ENCODE peak calls at places on chromosomes 5 and 9, in four cellular contexts. N, W, T and B are unnamed samples.

GRCh38 chr9:128552153-128552743 is at the start of gene SPTAN1:
- DNase-seq in N (peak; percentile 91), W (peak; percentile 92), T (peak; percentile 60), B (peak; percentile 86)

GRCh38 chr5:111596705-111597104 is 84.4 kb upstream of the STARD4 start:
- DNase-seq in N (no peak), W (no peak), T (no peak), B (no peak)

GRCh38 chr9:69817202-69817601 is 3.4 kb upstream of the CFAP95 start:
- DNase-seq in N (no peak), W (no peak), T (no peak), B (no peak)

GRCh38 chr9:109012009-109012875 is 1.1 kb downstream of the CTNNAL1 start:
- DNase-seq in N (peak; percentile 27), W (peak; percentile 66), T (no peak), B (no peak)

GRCh38 chr9:36328798-36329411 is 70.7 kb upstream of the GNE start:
- DNase-seq in N (peak; percentile 31), W (peak; percentile 73), T (no peak), B (peak; percentile 70)

GRCh38 chr9:37963936-37964739 is 60.2 kb upstream of the SLC25A51 start:
- DNase-seq in N (no peak), W (no peak), T (no peak), B (no peak)

GRCh38 chr9:124527781-124528180 is 20.6 kb upstream of the NR5A1 start:
- DNase-seq in N (no peak), W (no peak), T (no peak), B (no peak)

GRCh38 chr5:170235881-170236864 is 3.4 kb downstream of the C5orf58 start:
- DNase-seq in N (no peak), W (no peak), T (no peak), B (no peak)

GRCh38 chr5:58133631-58134296 is 326.1 kb downstream of the PLK2 start:
- DNase-seq in N (no peak), W (no peak), T (no peak), B (no peak)

GRCh38 chr9:87678650-87679355 is 47.1 kb upstream of the CTSL start:
- DNase-seq in N (peak; percentile 40), W (peak; percentile 69), T (no peak), B (no peak)

GRCh38 chr9:20437466-20437865 is 184.8 kb downstream of the MLLT3 start:
- DNase-seq in N (no peak), W (no peak), T (no peak), B (no peak)

GRCh38 chr9:128245293-128246151 is 30.3 kb downstream of the GOLGA2 start:
- DNase-seq in N (no peak), W (peak; percentile 68), T (no peak), B (peak; percentile 71)

GRCh38 chr9:3434594-3434993 is 91.2 kb downstream of the RFX3 start:
- DNase-seq in N (no peak), W (no peak), T (no peak), B (peak; percentile 84)

GRCh38 chr5:65418661-65419060 is 63.1 kb downstream of the ADAMTS6 start:
- DNase-seq in N (no peak), W (no peak), T (no peak), B (no peak)

GRCh38 chr9:108786756-108787663 is 68.8 kb downstream of the ACTL7B start:
- DNase-seq in N (no peak), W (no peak), T (no peak), B (no peak)

GRCh38 chr9:2248768-2249167 is 233.6 kb downstream of the SMARCA2 start:
- DNase-seq in N (no peak), W (no peak), T (no peak), B (no peak)

GRCh38 chr9:77731930-77732329 is 83.8 kb upstream of the GNA14 start:
- DNase-seq in N (no peak), W (no peak), T (peak; percentile 42), B (no peak)

GRCh38 chr9:33297455-33297854 is 7.1 kb downstream of the NFX1 start:
- DNase-seq in N (no peak), W (peak; percentile 60), T (peak; percentile 78), B (peak; percentile 94)

GRCh38 chr9:15697459-15697858 is 144.6 kb downstream of the CCDC171 start:
- DNase-seq in N (no peak), W (peak; percentile 1), T (no peak), B (no peak)

GRCh38 chr9:129163753-129164152 is 14.3 kb downstream of the IER5L start:
- DNase-seq in N (no peak), W (no peak), T (no peak), B (no peak)

GRCh38 chr5:135651156-135651555 is 72.4 kb upstream of the CXCL14 start:
- DNase-seq in N (no peak), W (no peak), T (no peak), B (no peak)

GRCh38 chr5:181261320-181262085 is 560 bp upstream of the TRIM52 start:
- DNase-seq in N (peak; percentile 52), W (peak; percentile 88), T (no peak), B (peak; percentile 74)

GRCh38 chr5:66720776-66721175 is 124.6 kb downstream of the MAST4 start:
- DNase-seq in N (no peak), W (no peak), T (no peak), B (no peak)

GRCh38 chr5:61002616-61003015 is 57.6 kb downstream of the NDUFAF2 start:
- DNase-seq in N (no peak), W (no peak), T (no peak), B (no peak)

GRCh38 chr5:61307196-61307590 is 24.9 kb upstream of the ZSWIM6 start:
- DNase-seq in N (no peak), W (no peak), T (no peak), B (no peak)

GRCh38 chr5:6781711-6782110 is 68.5 kb downstream of the TENT4A start:
- DNase-seq in N (no peak), W (no peak), T (no peak), B (no peak)

GRCh38 chr5:118980438-118980837 is 7.9 kb downstream of the DTWD2 start:
- DNase-seq in N (no peak), W (no peak), T (no peak), B (no peak)

GRCh38 chr9:84438391-84438790 is 97.8 kb upstream of the SLC28A3 start:
- DNase-seq in N (no peak), W (peak; percentile 3), T (no peak), B (no peak)

GRCh38 chr5:112930082-112930344 is 8.0 kb upstream of the REEP5 start:
- DNase-seq in N (no peak), W (no peak), T (peak; percentile 84), B (peak; percentile 51)

GRCh38 chr5:112933105-112933504 is 11.1 kb upstream of the REEP5 start:
- DNase-seq in N (no peak), W (no peak), T (no peak), B (no peak)

GRCh38 chr5:112931473-112931872 is 9.4 kb upstream of the REEP5 start:
- DNase-seq in N (no peak), W (peak; percentile 70), T (no peak), B (no peak)

GRCh38 chr5:112933651-112934365 is 11.8 kb upstream of the REEP5 start:
- DNase-seq in N (no peak), W (no peak), T (no peak), B (no peak)

GRCh38 chr5:112929336-112930081 is 7.5 kb upstream of the REEP5 start:
- DNase-seq in N (no peak), W (no peak), T (peak; percentile 79), B (no peak)
- TF ChIP-seq SPI1 in N (peak; percentile 51), W (no peak), T (peak; percentile 23), B (no peak)

GRCh38 chr9:135084881-135085760 is 2.3 kb upstream of the OLFM1 start:
- DNase-seq in N (no peak), W (no peak), T (no peak), B (no peak)

GRCh38 chr9:135087489-135087791 is at the start of gene OLFM1:
- DNase-seq in N (peak; percentile 51), W (peak; percentile 47), T (no peak), B (peak; percentile 36)

GRCh38 chr9:135086597-135087488 is 625 bp upstream of the OLFM1 start:
- DNase-seq in N (no peak), W (no peak), T (no peak), B (no peak)

GRCh38 chr9:135084262-135084661 is 3.2 kb upstream of the OLFM1 start:
- DNase-seq in N (no peak), W (no peak), T (no peak), B (no peak)

GRCh38 chr9:135085830-135086546 is 1.5 kb upstream of the OLFM1 start:
- DNase-seq in N (peak; percentile 68), W (peak; percentile 63), T (no peak), B (no peak)
- TF ChIP-seq POLR2AphosphoS5 in N (no peak), W (no peak), T (no peak), B (no peak)

DNA sequence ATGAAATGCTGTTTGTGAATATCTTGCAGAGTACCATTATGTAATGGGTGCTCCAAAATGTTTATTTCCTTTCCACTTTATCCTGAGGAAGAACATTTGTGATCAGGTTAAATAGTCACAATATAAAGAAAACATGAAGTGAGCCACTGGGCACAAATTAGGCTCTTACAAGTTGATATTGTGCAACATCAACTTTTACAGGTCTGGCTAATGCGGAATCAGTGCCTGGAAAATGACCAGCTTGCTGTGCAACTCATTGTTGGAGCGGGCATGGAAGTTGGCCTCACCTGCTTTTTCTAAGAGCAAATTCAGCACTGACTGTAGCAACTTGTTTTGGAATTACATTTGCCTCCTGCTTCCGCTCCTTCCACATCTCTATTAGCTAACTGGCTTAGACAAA is 216.9 kb upstream of the PLPPR1 start:
- DNase-seq in N (no peak), W (no peak), T (no peak), B (no peak)
- TF ChIP-seq SPI1 in N (no peak), W (no peak), T (no peak), B (no peak)

GRCh38 chr5:147509041-147509709 is 693 bp downstream of the DPYSL3 start:
- DNase-seq in N (no peak), W (no peak), T (no peak), B (no peak)

GRCh38 chr5:147508711-147509040 is 1.2 kb downstream of the DPYSL3 start:
- DNase-seq in N (no peak), W (no peak), T (no peak), B (no peak)

GRCh38 chr5:147504535-147504934 is 5.3 kb downstream of the DPYSL3 start:
- DNase-seq in N (no peak), W (no peak), T (no peak), B (no peak)

GRCh38 chr5:147507480-147508126 is 2.3 kb downstream of the DPYSL3 start:
- DNase-seq in N (no peak), W (no peak), T (no peak), B (no peak)

GRCh38 chr5:147504001-147504400 is 5.9 kb downstream of the DPYSL3 start:
- DNase-seq in N (no peak), W (no peak), T (no peak), B (no peak)
- TF ChIP-seq POLR2AphosphoS5 in N (no peak), W (no peak), T (no peak), B (no peak)